ENCODE peak calls at places on chromosomes 13 and 19, in five cellular contexts. One of them, this sample, is unnamed.

GRCh38 chr19:48967346-48968178 is 2.5 kb downstream of the FTL start:
- DNase-seq in HepG2: peak; percentile 74
- DNase-seq in H1: no peak
- DNase-seq in K562: no peak
- DNase-seq in GM12878: no peak
- DNase-seq in this sample: peak; percentile 60

GRCh38 chr13:23928985-23929384 is 31.7 kb upstream of the C1QTNF9B start:
- DNase-seq in H1: no peak
- DNase-seq in GM12878: no peak
- DNase-seq in HepG2: no peak
- DNase-seq in K562: no peak
- DNase-seq in this sample: peak; percentile 13

GRCh38 chr19:34254552-34255432 is at the start of gene GARRE1:
- DNase-seq in K562: peak; percentile 92
- DNase-seq in H1: no peak
- DNase-seq in HepG2: no peak
- DNase-seq in GM12878: no peak
- DNase-seq in this sample: peak; percentile 86

GRCh38 chr19:47230122-47230920 is 678 bp downstream of the BBC3 start:
- DNase-seq in K562: peak; percentile 84
- DNase-seq in HepG2: peak; percentile 32
- DNase-seq in H1: no peak
- DNase-seq in GM12878: no peak
- DNase-seq in this sample: no peak

GRCh38 chr13:102589291-102589822 is 7.4 kb upstream of the TPP2 start:
- DNase-seq in GM12878: no peak
- DNase-seq in K562: no peak
- DNase-seq in HepG2: no peak
- DNase-seq in H1: no peak
- DNase-seq in this sample: no peak

GRCh38 chr19:52007436-52007804 is 591 bp downstream of the ZNF615 start:
- DNase-seq in K562: no peak
- DNase-seq in HepG2: no peak
- DNase-seq in GM12878: no peak
- DNase-seq in H1: no peak
- DNase-seq in this sample: peak; percentile 18

GRCh38 chr19:16703677-16704076 is 16.0 kb upstream of the NWD1 start:
- DNase-seq in GM12878: no peak
- DNase-seq in K562: no peak
- DNase-seq in HepG2: no peak
- DNase-seq in H1: no peak
- DNase-seq in this sample: no peak

GRCh38 chr13:36549771-36550170 is 117.5 kb downstream of the CCNA1 start:
- DNase-seq in K562: no peak
- DNase-seq in H1: no peak
- DNase-seq in GM12878: no peak
- DNase-seq in HepG2: no peak
- DNase-seq in this sample: no peak

GRCh38 chr13:105796081-105796480 is 739.4 kb downstream of the EFNB2 start:
- DNase-seq in HepG2: no peak
- DNase-seq in H1: no peak
- DNase-seq in K562: no peak
- DNase-seq in GM12878: no peak
- DNase-seq in this sample: no peak

GRCh38 chr19:48341006-48341405 is 15.7 kb downstream of the EMP3 start:
- DNase-seq in K562: no peak
- DNase-seq in GM12878: no peak
- DNase-seq in HepG2: no peak
- DNase-seq in H1: no peak
- DNase-seq in this sample: no peak

GRCh38 chr13:107650081-107650701 is 565.1 kb downstream of the LIG4 start:
- DNase-seq in K562: peak; percentile 27
- DNase-seq in HepG2: peak; percentile 16
- DNase-seq in GM12878: no peak
- DNase-seq in H1: peak; percentile 47
- DNase-seq in this sample: no peak

GRCh38 chr19:46211201-46211881 is 18.2 kb upstream of the IGFL1 start:
- DNase-seq in GM12878: no peak
- DNase-seq in H1: peak; percentile 68
- DNase-seq in HepG2: no peak
- DNase-seq in K562: no peak
- DNase-seq in this sample: peak; percentile 80

GRCh38 chr19:51194527-51195315 is 30.2 kb upstream of the CD33 start:
- DNase-seq in GM12878: peak; percentile 30
- DNase-seq in HepG2: no peak
- DNase-seq in K562: no peak
- DNase-seq in H1: no peak
- DNase-seq in this sample: no peak

GRCh38 chr19:16497042-16497441 is 848 bp downstream of the C19orf44 start:
- DNase-seq in HepG2: no peak
- DNase-seq in GM12878: no peak
- DNase-seq in K562: no peak
- DNase-seq in H1: no peak
- DNase-seq in this sample: no peak

GRCh38 chr19:16519230-16519687 is 23.0 kb downstream of the CHERP start:
- DNase-seq in K562: peak; percentile 31
- DNase-seq in HepG2: no peak
- DNase-seq in H1: no peak
- DNase-seq in GM12878: no peak
- DNase-seq in this sample: no peak

GRCh38 chr13:26872444-26873173 is 112.0 kb upstream of the GPR12 start:
- DNase-seq in K562: peak; percentile 59
- DNase-seq in GM12878: no peak
- DNase-seq in H1: peak; percentile 43
- DNase-seq in HepG2: peak; percentile 31
- DNase-seq in this sample: peak; percentile 8

GRCh38 chr13:59478908-59479307 is 684.8 kb downstream of the DIAPH3 start:
- DNase-seq in K562: no peak
- DNase-seq in H1: no peak
- DNase-seq in HepG2: no peak
- DNase-seq in GM12878: no peak
- DNase-seq in this sample: no peak

GRCh38 chr19:58009666-58010301 is 7.2 kb upstream of the ZNF606 start:
- DNase-seq in HepG2: no peak
- DNase-seq in GM12878: no peak
- DNase-seq in H1: peak; percentile 69
- DNase-seq in K562: peak; percentile 68
- DNase-seq in this sample: peak; percentile 17

GRCh38 chr13:98972627-98973026 is 5.2 kb downstream of the DOCK9 start:
- DNase-seq in H1: no peak
- DNase-seq in GM12878: no peak
- DNase-seq in HepG2: no peak
- DNase-seq in K562: no peak
- DNase-seq in this sample: no peak

GRCh38 chr19:10727599-10728250 is 9.8 kb downstream of the DNM2 start:
- DNase-seq in GM12878: no peak
- DNase-seq in HepG2: no peak
- DNase-seq in H1: no peak
- DNase-seq in K562: peak; percentile 4
- DNase-seq in this sample: no peak

GRCh38 chr19:41324921-41325639 is 15.1 kb downstream of the CCDC97 start:
- DNase-seq in HepG2: peak; percentile 82
- DNase-seq in GM12878: no peak
- DNase-seq in K562: peak; percentile 89
- DNase-seq in H1: peak; percentile 65
- DNase-seq in this sample: peak; percentile 83

GRCh38 chr13:60047943-60048342 is 115.8 kb downstream of the DIAPH3 start:
- DNase-seq in HepG2: no peak
- DNase-seq in GM12878: no peak
- DNase-seq in H1: no peak
- DNase-seq in K562: no peak
- DNase-seq in this sample: peak; percentile 5

GRCh38 chr13:29106651-29107050 is 286.5 kb downstream of the MTUS2 start:
- DNase-seq in GM12878: no peak
- DNase-seq in H1: no peak
- DNase-seq in K562: no peak
- DNase-seq in HepG2: no peak
- DNase-seq in this sample: no peak

GRCh38 chr13:52848455-52849190 is at the start of gene PCDH8:
- DNase-seq in H1: no peak
- DNase-seq in K562: no peak
- DNase-seq in GM12878: no peak
- DNase-seq in HepG2: no peak
- DNase-seq in this sample: no peak

GRCh38 chr13:95677564-95678386 is 836 bp downstream of the DNAJC3 start:
- DNase-seq in HepG2: no peak
- DNase-seq in GM12878: no peak
- DNase-seq in H1: no peak
- DNase-seq in K562: no peak
- DNase-seq in this sample: peak; percentile 6

GRCh38 chr19:50870417-50871089 is 2.7 kb upstream of the KLK2 start:
- DNase-seq in H1: no peak
- DNase-seq in HepG2: peak; percentile 12
- DNase-seq in GM12878: no peak
- DNase-seq in K562: peak; percentile 94
- DNase-seq in this sample: peak; percentile 65

GRCh38 chr13:99971576-99972189 is at the start of gene ZIC5:
- DNase-seq in HepG2: no peak
- DNase-seq in K562: no peak
- DNase-seq in GM12878: no peak
- DNase-seq in H1: peak; percentile 84
- DNase-seq in this sample: peak; percentile 85

GRCh38 chr19:56670961-56671612 is 470 bp downstream of the ZNF835 start:
- DNase-seq in GM12878: no peak
- DNase-seq in K562: no peak
- DNase-seq in H1: no peak
- DNase-seq in HepG2: no peak
- DNase-seq in this sample: no peak

GRCh38 chr13:22028831-22029230 is 358.0 kb downstream of the FGF9 start:
- DNase-seq in K562: no peak
- DNase-seq in HepG2: no peak
- DNase-seq in GM12878: no peak
- DNase-seq in H1: no peak
- DNase-seq in this sample: no peak

GRCh38 chr13:22030321-22030720 is 359.4 kb downstream of the FGF9 start:
- DNase-seq in H1: no peak
- DNase-seq in HepG2: no peak
- DNase-seq in K562: no peak
- DNase-seq in GM12878: no peak
- DNase-seq in this sample: no peak

GRCh38 chr13:22027561-22027960 is 356.7 kb downstream of the FGF9 start:
- DNase-seq in HepG2: no peak
- DNase-seq in K562: no peak
- DNase-seq in H1: no peak
- DNase-seq in GM12878: no peak
- DNase-seq in this sample: no peak

GRCh38 chr13:22018297-22019210 is 347.7 kb downstream of the FGF9 start:
- DNase-seq in GM12878: no peak
- DNase-seq in H1: no peak
- DNase-seq in K562: no peak
- DNase-seq in HepG2: no peak
- DNase-seq in this sample: no peak

GRCh38 chr13:22024381-22024994 is 353.6 kb downstream of the FGF9 start:
- DNase-seq in K562: no peak
- DNase-seq in HepG2: no peak
- DNase-seq in GM12878: no peak
- DNase-seq in H1: no peak
- DNase-seq in this sample: no peak
- TF ChIP-seq KDM1A in K562: no peak
- TF ChIP-seq KDM1A in HepG2: no peak
- TF ChIP-seq KDM1A in GM12878: no peak
- TF ChIP-seq KDM1A in H1: no peak
- TF ChIP-seq KDM1A in this sample: no peak

DNA sequence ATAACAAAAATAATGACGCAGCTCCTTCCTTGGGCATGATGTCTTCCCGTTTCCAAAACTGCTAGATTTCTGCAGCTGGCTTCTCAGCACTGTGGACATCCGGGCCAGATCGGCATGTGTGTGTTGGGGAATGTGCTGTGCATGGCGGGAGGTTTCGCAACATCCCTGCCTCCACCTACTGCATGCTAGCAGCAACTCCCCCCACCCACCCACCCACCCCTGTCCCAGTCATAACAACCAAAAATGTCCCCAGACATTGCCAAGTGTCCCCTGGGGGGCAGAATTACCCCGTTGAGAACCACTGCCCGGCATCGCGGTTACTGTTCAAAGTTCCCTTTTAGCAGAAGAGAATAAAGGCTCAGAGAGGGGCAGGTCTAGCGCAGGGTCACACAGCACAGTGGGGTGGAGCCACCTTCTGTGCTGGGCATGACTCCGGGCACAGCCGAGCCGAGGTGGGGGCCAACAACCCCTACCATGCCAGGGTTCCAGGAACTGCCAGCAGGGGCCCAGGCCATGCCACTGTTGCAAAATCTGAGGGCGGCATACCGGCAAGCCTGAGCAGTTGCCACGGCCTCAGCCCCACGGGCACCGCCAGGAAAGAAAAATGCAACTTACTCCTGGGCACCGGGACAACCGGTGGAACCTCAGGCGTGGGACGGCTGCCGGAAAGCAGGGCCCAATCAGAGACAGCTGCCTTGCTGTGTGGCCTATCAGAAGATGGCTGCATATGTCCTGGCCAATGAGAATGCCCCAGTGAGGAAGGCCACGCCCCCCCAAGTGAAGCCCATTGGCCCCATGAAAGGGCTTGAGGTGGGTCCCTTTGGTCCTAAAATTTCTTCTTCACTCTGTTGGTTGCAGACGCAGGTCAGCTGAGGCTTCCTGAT is 22.5 kb upstream of the NFIC start:
- DNase-seq in GM12878: no peak
- DNase-seq in K562: peak; percentile 95
- DNase-seq in H1: no peak
- DNase-seq in HepG2: peak; percentile 86
- DNase-seq in this sample: peak; percentile 93
- H3K4me1 ChIP-seq in GM12878: no peaks in the 10 kb centered on the region
- H3K4me1 ChIP-seq in K562: no peaks in the 10 kb centered on the region
- H3K4me1 ChIP-seq in H1: no peaks in the 10 kb centered on the region
- H3K4me1 ChIP-seq in HepG2: peaks cover 39% of the 10 kb centered on the region
- H3K4me1 ChIP-seq in this sample: peaks cover 31% of the 10 kb centered on the region

DNA sequence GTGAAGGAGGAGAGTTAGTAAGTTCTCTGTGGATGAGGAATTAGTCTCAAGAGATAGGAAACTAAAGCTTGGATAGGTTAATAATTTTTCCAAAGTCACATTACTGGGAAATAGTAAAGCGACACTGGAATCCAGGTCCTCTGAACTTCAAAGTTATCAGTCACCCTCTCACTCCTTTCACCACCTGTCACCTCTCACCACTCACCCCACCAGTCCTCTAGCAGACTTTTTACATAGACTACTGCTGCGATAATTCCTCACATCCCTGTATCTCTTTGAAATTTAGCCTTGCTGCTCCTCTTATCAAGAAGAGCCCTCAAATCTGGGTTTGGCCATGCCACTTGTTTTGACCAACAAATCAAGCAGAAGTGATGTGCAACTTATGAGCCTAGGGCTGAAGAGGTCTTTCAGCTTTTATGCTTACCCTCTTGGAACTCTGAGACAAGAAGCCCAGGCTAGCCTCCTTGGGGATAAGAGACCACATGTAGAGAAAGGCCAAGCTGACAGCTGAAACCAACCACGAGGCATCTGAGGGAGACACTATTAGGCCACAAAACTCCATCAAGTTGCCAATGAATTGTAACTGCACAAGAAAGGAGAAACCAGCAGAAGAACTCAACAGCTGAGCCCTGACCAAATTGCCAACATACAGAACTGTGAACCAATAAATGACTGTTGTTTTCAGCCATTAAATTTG is 41.2 kb downstream of the STARD13 start:
- DNase-seq in H1: no peak
- DNase-seq in K562: no peak
- DNase-seq in HepG2: no peak
- DNase-seq in GM12878: no peak
- DNase-seq in this sample: no peak
- TF ChIP-seq KDM1A in H1: no peak
- TF ChIP-seq KDM1A in K562: no peak
- TF ChIP-seq KDM1A in HepG2: no peak
- TF ChIP-seq KDM1A in GM12878: no peak
- TF ChIP-seq KDM1A in this sample: no peak

GRCh38 chr13:51244637-51245405 is 22.6 kb downstream of the FAM124A start:
- DNase-seq in K562: no peak
- DNase-seq in H1: no peak
- DNase-seq in HepG2: no peak
- DNase-seq in GM12878: no peak
- DNase-seq in this sample: no peak
- H3K4me1 ChIP-seq in K562: no peaks in the 10 kb centered on the region
- H3K4me1 ChIP-seq in H1: peaks cover 40% of the 10 kb centered on the region
- H3K4me1 ChIP-seq in HepG2: no peaks in the 10 kb centered on the region
- H3K4me1 ChIP-seq in GM12878: no peaks in the 10 kb centered on the region
- H3K4me1 ChIP-seq in this sample: no peaks in the 10 kb centered on the region

This sample was measured in A549.